ENCODE peak calls at places on chromosomes 1 and 21, in ten cellular contexts. M, Y, I, P, J, N, A, R, Q and K are unnamed samples.
A peak's percentile ranks its signal among the peaks of the same experiment; 100 is the strongest.

GRCh38 chr1:30422251-30422650 is 301.1 kb downstream of the MATN1 start:
- DNase-seq in M (no peak), Y (no peak), I (peak; percentile 11), P (no peak), J (no peak), N (no peak), A (peak; percentile 37), R (no peak), Q (no peak), K (no peak)

GRCh38 chr1:183887826-183888819 is 83.2 kb downstream of the RGL1 start:
- DNase-seq in M (no peak), Y (no peak), I (no peak), P (no peak), J (no peak), N (no peak), A (no peak), R (peak; percentile 32), Q (no peak), K (no peak)

GRCh38 chr1:97277891-97278662 is 556.5 kb downstream of the PTBP2 start:
- DNase-seq in M (no peak), Y (no peak), I (no peak), P (no peak), J (no peak), N (no peak), A (no peak), R (peak; percentile 93), Q (no peak), K (no peak)

GRCh38 chr21:26846036-26846931 is 1.1 kb upstream of the ADAMTS1 start:
- DNase-seq in M (no peak), Y (no peak), I (peak; percentile 32), P (no peak), J (peak; percentile 72), N (peak; percentile 88), A (peak; percentile 83), R (peak; percentile 83), Q (no peak), K (no peak)

GRCh38 chr1:234909307-234909706 is 219.3 kb downstream of the TOMM20 start:
- DNase-seq in M (no peak), Y (no peak), I (no peak), P (no peak), J (no peak), N (no peak), A (no peak), R (no peak), Q (no peak), K (no peak)

GRCh38 chr1:87136607-87137341 is 191.9 kb upstream of the LMO4 start:
- DNase-seq in M (no peak), Y (no peak), I (no peak), P (no peak), J (no peak), N (no peak), A (no peak), R (no peak), Q (no peak), K (no peak)

GRCh38 chr1:196002906-196003305 is 605.3 kb downstream of the KCNT2 start:
- DNase-seq in M (no peak), Y (no peak), I (no peak), P (no peak), J (no peak), N (no peak), A (no peak), R (no peak), Q (no peak), K (no peak)

GRCh38 chr21:27505516-27505915 is 538.6 kb upstream of the ADAMTS5 start:
- DNase-seq in M (no peak), Y (no peak), I (no peak), P (no peak), J (no peak), N (no peak), A (no peak), R (peak; percentile 79), Q (no peak), K (no peak)

GRCh38 chr1:1629430-1630190 is 2.4 kb upstream of the MMP23B start:
- DNase-seq in M (no peak), Y (peak; percentile 91), I (peak; percentile 72), P (peak; percentile 67), J (no peak), N (peak; percentile 38), A (no peak), R (no peak), Q (peak; percentile 39), K (peak; percentile 67)

GRCh38 chr1:109793486-109794318 is 30.0 kb upstream of the EPS8L3 start:
- DNase-seq in M (peak; percentile 85), Y (peak; percentile 66), I (peak; percentile 38), P (peak; percentile 47), J (peak; percentile 41), N (no peak), A (peak; percentile 49), R (peak; percentile 94), Q (no peak), K (no peak)

GRCh38 chr1:12435639-12436344 is 182.2 kb downstream of the DHRS3 start:
- DNase-seq in M (no peak), Y (no peak), I (no peak), P (peak; percentile 60), J (no peak), N (no peak), A (no peak), R (peak; percentile 66), Q (no peak), K (no peak)

GRCh38 chr1:54405894-54406293 is 300 bp downstream of the SSBP3 start:
- DNase-seq in M (no peak), Y (no peak), I (no peak), P (no peak), J (no peak), N (no peak), A (no peak), R (no peak), Q (no peak), K (no peak)

GRCh38 chr21:34796518-34797201 is 127.9 kb downstream of the CLIC6 start:
- DNase-seq in M (no peak), Y (no peak), I (no peak), P (no peak), J (peak; percentile 30), N (no peak), A (peak; percentile 33), R (no peak), Q (no peak), K (no peak)

GRCh38 chr1:112896783-112897182 is 59.2 kb downstream of the SLC16A1 start:
- DNase-seq in M (no peak), Y (no peak), I (no peak), P (no peak), J (no peak), N (no peak), A (no peak), R (no peak), Q (no peak), K (no peak)